ENCODE peak calls at places on chromosomes 6 and 20, in seven cellular contexts. One of them, this sample, is unnamed.

GRCh38 chr20:44137210-44137781 is 49.7 kb downstream of the JPH2 start:
- DNase-seq in neuronal stem cell: peak; percentile 54
- DNase-seq in H9: peak; percentile 55
- DNase-seq in mesenchymal stem cell: peak; percentile 49
- DNase-seq in IMR-90: peak; percentile 38
- DNase-seq in trophoblast cell: no peak
- DNase-seq in mesendoderm: peak; percentile 98
- DNase-seq in this sample: peak; percentile 25

GRCh38 chr6:2868637-2869379 is 27.1 kb upstream of the SERPINB1 start:
- DNase-seq in mesenchymal stem cell: no peak
- DNase-seq in IMR-90: no peak
- DNase-seq in trophoblast cell: no peak
- DNase-seq in neuronal stem cell: no peak
- DNase-seq in H9: no peak
- DNase-seq in mesendoderm: no peak
- DNase-seq in this sample: no peak

GRCh38 chr20:11144114-11144513 is 470.3 kb upstream of the JAG1 start:
- DNase-seq in IMR-90: peak; percentile 93
- DNase-seq in trophoblast cell: no peak
- DNase-seq in H9: no peak
- DNase-seq in neuronal stem cell: no peak
- DNase-seq in mesendoderm: no peak
- DNase-seq in mesenchymal stem cell: peak; percentile 10
- DNase-seq in this sample: no peak

GRCh38 chr20:50583422-50584150 is 73.4 kb downstream of the PTPN1 start:
- DNase-seq in IMR-90: no peak
- DNase-seq in trophoblast cell: no peak
- DNase-seq in neuronal stem cell: no peak
- DNase-seq in mesenchymal stem cell: no peak
- DNase-seq in H9: no peak
- DNase-seq in mesendoderm: no peak
- DNase-seq in this sample: no peak

GRCh38 chr20:17391108-17391771 is 139.9 kb downstream of the BFSP1 start:
- DNase-seq in IMR-90: no peak
- DNase-seq in mesendoderm: no peak
- DNase-seq in trophoblast cell: no peak
- DNase-seq in neuronal stem cell: no peak
- DNase-seq in mesenchymal stem cell: no peak
- DNase-seq in H9: no peak
- DNase-seq in this sample: no peak

GRCh38 chr20:23347791-23348190 is 2.8 kb upstream of the NXT1 start:
- DNase-seq in IMR-90: no peak
- DNase-seq in trophoblast cell: no peak
- DNase-seq in mesendoderm: no peak
- DNase-seq in mesenchymal stem cell: no peak
- DNase-seq in H9: no peak
- DNase-seq in neuronal stem cell: no peak
- DNase-seq in this sample: no peak

GRCh38 chr6:130037207-130037811 is 18.9 kb downstream of the L3MBTL3 start:
- DNase-seq in mesenchymal stem cell: peak; percentile 28
- DNase-seq in neuronal stem cell: no peak
- DNase-seq in mesendoderm: no peak
- DNase-seq in trophoblast cell: no peak
- DNase-seq in H9: no peak
- DNase-seq in IMR-90: no peak
- DNase-seq in this sample: no peak

GRCh38 chr20:23988561-23988960 is at the start of gene GGTLC1:
- DNase-seq in IMR-90: no peak
- DNase-seq in mesendoderm: no peak
- DNase-seq in neuronal stem cell: no peak
- DNase-seq in trophoblast cell: no peak
- DNase-seq in H9: no peak
- DNase-seq in mesenchymal stem cell: no peak
- DNase-seq in this sample: no peak

GRCh38 chr6:105515054-105515453 is 112.2 kb upstream of the PREP start:
- DNase-seq in mesendoderm: no peak
- DNase-seq in mesenchymal stem cell: no peak
- DNase-seq in H9: no peak
- DNase-seq in IMR-90: no peak
- DNase-seq in neuronal stem cell: no peak
- DNase-seq in trophoblast cell: no peak
- DNase-seq in this sample: no peak

GRCh38 chr20:44495802-44496481 is 20.3 kb downstream of the TTPAL start:
- DNase-seq in H9: no peak
- DNase-seq in trophoblast cell: peak; percentile 51
- DNase-seq in mesendoderm: no peak
- DNase-seq in IMR-90: peak; percentile 99
- DNase-seq in mesenchymal stem cell: peak; percentile 98
- DNase-seq in neuronal stem cell: no peak
- DNase-seq in this sample: no peak

GRCh38 chr6:128990915-128991314 is 108.0 kb downstream of the LAMA2 start:
- DNase-seq in H9: no peak
- DNase-seq in mesenchymal stem cell: no peak
- DNase-seq in IMR-90: no peak
- DNase-seq in mesendoderm: no peak
- DNase-seq in neuronal stem cell: no peak
- DNase-seq in trophoblast cell: no peak
- DNase-seq in this sample: no peak
- H3K4me2 ChIP-seq in H9: no peak overlapping the region
- H3K4me2 ChIP-seq in mesenchymal stem cell: no peak overlapping the region
- H3K4me2 ChIP-seq in IMR-90: no peak overlapping the region
- H3K4me2 ChIP-seq in mesendoderm: no peak overlapping the region
- H3K4me2 ChIP-seq in neuronal stem cell: no peak overlapping the region
- H3K4me2 ChIP-seq in trophoblast cell: no peak overlapping the region
- H3K4me2 ChIP-seq in this sample: no peak overlapping the region

GRCh38 chr6:33895296-33895695 is 91.5 kb upstream of the MLN start:
- DNase-seq in neuronal stem cell: no peak
- DNase-seq in mesendoderm: no peak
- DNase-seq in H9: no peak
- DNase-seq in trophoblast cell: no peak
- DNase-seq in IMR-90: no peak
- DNase-seq in mesenchymal stem cell: no peak
- DNase-seq in this sample: no peak
- H3K79me1 ChIP-seq in neuronal stem cell: no peaks in the 10 kb centered on the region
- H3K79me1 ChIP-seq in mesendoderm: no peaks in the 10 kb centered on the region
- H3K79me1 ChIP-seq in H9: no peaks in the 10 kb centered on the region
- H3K79me1 ChIP-seq in trophoblast cell: no peaks in the 10 kb centered on the region
- H3K79me1 ChIP-seq in IMR-90: no peaks in the 10 kb centered on the region
- H3K79me1 ChIP-seq in mesenchymal stem cell: no peaks in the 10 kb centered on the region
- H3K79me1 ChIP-seq in this sample: no peaks in the 10 kb centered on the region

GRCh38 chr20:45771182-45771759 is 20.4 kb downstream of the WFDC3 start:
- DNase-seq in mesenchymal stem cell: peak; percentile 86
- DNase-seq in IMR-90: peak; percentile 80
- DNase-seq in mesendoderm: peak; percentile 94
- DNase-seq in neuronal stem cell: peak; percentile 90
- DNase-seq in H9: peak; percentile 88
- DNase-seq in trophoblast cell: peak; percentile 61
- DNase-seq in this sample: peak; percentile 91
- H3K4me2 ChIP-seq in mesenchymal stem cell: peak overlapping the region; percentile 7
- H3K4me2 ChIP-seq in IMR-90: peak overlapping the region; percentile 34
- H3K4me2 ChIP-seq in mesendoderm: no peak overlapping the region
- H3K4me2 ChIP-seq in neuronal stem cell: no peak overlapping the region
- H3K4me2 ChIP-seq in H9: no peak overlapping the region
- H3K4me2 ChIP-seq in trophoblast cell: no peak overlapping the region
- H3K4me2 ChIP-seq in this sample: no peak overlapping the region

GRCh38 chr6:47334334-47334733 is 24.6 kb upstream of the TNFRSF21 start:
- DNase-seq in IMR-90: no peak
- DNase-seq in mesenchymal stem cell: no peak
- DNase-seq in trophoblast cell: no peak
- DNase-seq in mesendoderm: no peak
- DNase-seq in H9: no peak
- DNase-seq in neuronal stem cell: no peak
- DNase-seq in this sample: no peak
- H3K79me1 ChIP-seq in IMR-90: no peaks in the 10 kb centered on the region
- H3K79me1 ChIP-seq in mesenchymal stem cell: no peaks in the 10 kb centered on the region
- H3K79me1 ChIP-seq in trophoblast cell: no peaks in the 10 kb centered on the region
- H3K79me1 ChIP-seq in mesendoderm: no peaks in the 10 kb centered on the region
- H3K79me1 ChIP-seq in H9: no peaks in the 10 kb centered on the region
- H3K79me1 ChIP-seq in neuronal stem cell: no peaks in the 10 kb centered on the region
- H3K79me1 ChIP-seq in this sample: no peaks in the 10 kb centered on the region

DNA sequence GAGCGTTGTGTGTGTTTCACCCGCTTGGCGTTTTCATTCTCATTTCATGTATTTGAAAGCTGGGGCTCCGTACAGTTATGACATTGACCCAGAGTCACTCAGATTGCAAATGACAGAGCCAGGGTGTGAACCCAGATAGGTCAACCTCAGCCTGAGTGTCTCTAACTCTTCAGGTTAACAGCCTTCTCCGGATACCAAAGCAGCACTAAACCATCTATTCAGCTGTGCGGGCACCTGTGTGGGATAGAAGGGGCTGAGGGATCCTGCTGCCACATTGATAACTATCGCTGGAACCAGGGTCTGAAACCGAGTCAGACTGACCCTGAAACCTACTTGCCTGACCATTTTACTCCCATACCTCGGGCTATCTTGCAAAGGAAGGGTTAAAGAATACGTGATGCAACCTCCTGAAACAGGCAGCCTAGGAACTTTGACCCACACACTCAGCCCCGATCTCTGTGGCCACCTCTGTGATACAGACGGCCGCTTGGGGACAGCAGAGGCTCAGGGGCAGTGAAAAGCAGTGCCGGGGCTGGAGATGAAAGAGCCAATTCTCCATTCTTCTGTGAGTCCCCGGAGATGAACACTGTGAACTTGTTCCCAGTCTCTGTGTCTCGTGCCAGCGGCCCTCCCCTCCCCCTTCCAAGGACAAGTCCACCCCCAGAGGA is 233.5 kb upstream of the QKI start:
- DNase-seq in IMR-90: no peak
- DNase-seq in neuronal stem cell: peak; percentile 41
- DNase-seq in mesendoderm: peak; percentile 95
- DNase-seq in H9: peak; percentile 84
- DNase-seq in trophoblast cell: peak; percentile 71
- DNase-seq in mesenchymal stem cell: peak; percentile 40
- DNase-seq in this sample: peak; percentile 46
- H3K4me2 ChIP-seq in IMR-90: no peak overlapping the region
- H3K4me2 ChIP-seq in neuronal stem cell: no peak overlapping the region
- H3K4me2 ChIP-seq in mesendoderm: no peak overlapping the region
- H3K4me2 ChIP-seq in H9: no peak overlapping the region
- H3K4me2 ChIP-seq in trophoblast cell: peak overlapping the region; percentile 13
- H3K4me2 ChIP-seq in mesenchymal stem cell: peak overlapping the region; percentile 38
- H3K4me2 ChIP-seq in this sample: no peak overlapping the region

GRCh38 chr6:25027221-25027916 is 91.6 kb upstream of the RIPOR2 start:
- DNase-seq in mesendoderm: no peak
- DNase-seq in mesenchymal stem cell: no peak
- DNase-seq in trophoblast cell: no peak
- DNase-seq in H9: peak; percentile 69
- DNase-seq in IMR-90: no peak
- DNase-seq in neuronal stem cell: no peak
- DNase-seq in this sample: no peak
- H3K79me1 ChIP-seq in mesendoderm: no peaks in the 10 kb centered on the region
- H3K79me1 ChIP-seq in mesenchymal stem cell: no peaks in the 10 kb centered on the region
- H3K79me1 ChIP-seq in trophoblast cell: no peaks in the 10 kb centered on the region
- H3K79me1 ChIP-seq in H9: no peaks in the 10 kb centered on the region
- H3K79me1 ChIP-seq in IMR-90: no peaks in the 10 kb centered on the region
- H3K79me1 ChIP-seq in neuronal stem cell: no peaks in the 10 kb centered on the region
- H3K79me1 ChIP-seq in this sample: no peaks in the 10 kb centered on the region

GRCh38 chr6:90409700-90410099 is 113.1 kb upstream of the BACH2 start:
- DNase-seq in H9: no peak
- DNase-seq in neuronal stem cell: no peak
- DNase-seq in IMR-90: no peak
- DNase-seq in trophoblast cell: no peak
- DNase-seq in mesenchymal stem cell: no peak
- DNase-seq in mesendoderm: no peak
- DNase-seq in this sample: no peak

GRCh38 chr6:90403489-90404381 is 107.1 kb upstream of the BACH2 start:
- DNase-seq in IMR-90: peak; percentile 90
- DNase-seq in trophoblast cell: peak; percentile 96
- DNase-seq in H9: peak; percentile 53
- DNase-seq in mesendoderm: peak; percentile 95
- DNase-seq in mesenchymal stem cell: peak; percentile 56
- DNase-seq in neuronal stem cell: no peak
- DNase-seq in this sample: peak; percentile 54

GRCh38 chr6:90402831-90403192 is 106.2 kb upstream of the BACH2 start:
- DNase-seq in mesendoderm: no peak
- DNase-seq in IMR-90: no peak
- DNase-seq in H9: no peak
- DNase-seq in trophoblast cell: no peak
- DNase-seq in mesenchymal stem cell: no peak
- DNase-seq in neuronal stem cell: no peak
- DNase-seq in this sample: no peak

GRCh38 chr6:90406957-90407356 is 110.3 kb upstream of the BACH2 start:
- DNase-seq in mesenchymal stem cell: no peak
- DNase-seq in neuronal stem cell: no peak
- DNase-seq in H9: no peak
- DNase-seq in mesendoderm: peak; percentile 67
- DNase-seq in IMR-90: peak; percentile 29
- DNase-seq in trophoblast cell: peak; percentile 98
- DNase-seq in this sample: no peak

GRCh38 chr6:90406142-90406794 is 109.6 kb upstream of the BACH2 start:
- DNase-seq in mesendoderm: no peak
- DNase-seq in mesenchymal stem cell: peak; percentile 50
- DNase-seq in neuronal stem cell: no peak
- DNase-seq in H9: no peak
- DNase-seq in trophoblast cell: peak; percentile 31
- DNase-seq in IMR-90: peak; percentile 80
- DNase-seq in this sample: no peak
- H3K4me2 ChIP-seq in mesendoderm: no peak overlapping the region
- H3K4me2 ChIP-seq in mesenchymal stem cell: no peak overlapping the region
- H3K4me2 ChIP-seq in neuronal stem cell: no peak overlapping the region
- H3K4me2 ChIP-seq in H9: no peak overlapping the region
- H3K4me2 ChIP-seq in trophoblast cell: no peak overlapping the region
- H3K4me2 ChIP-seq in IMR-90: no peak overlapping the region
- H3K4me2 ChIP-seq in this sample: no peak overlapping the region

GRCh38 chr6:133863228-133863627 is 25.7 kb upstream of the TCF21 start:
- DNase-seq in IMR-90: no peak
- DNase-seq in mesenchymal stem cell: no peak
- DNase-seq in mesendoderm: no peak
- DNase-seq in H9: no peak
- DNase-seq in trophoblast cell: no peak
- DNase-seq in neuronal stem cell: no peak
- DNase-seq in this sample: no peak
- H3K79me1 ChIP-seq in IMR-90: no peaks in the 10 kb centered on the region
- H3K79me1 ChIP-seq in mesenchymal stem cell: no peaks in the 10 kb centered on the region
- H3K79me1 ChIP-seq in mesendoderm: no peaks in the 10 kb centered on the region
- H3K79me1 ChIP-seq in H9: no peaks in the 10 kb centered on the region
- H3K79me1 ChIP-seq in trophoblast cell: no peaks in the 10 kb centered on the region
- H3K79me1 ChIP-seq in neuronal stem cell: no peaks in the 10 kb centered on the region
- H3K79me1 ChIP-seq in this sample: no peaks in the 10 kb centered on the region

This sample was measured in H1.